ENCODE peak calls at places on chromosomes 1 and 21, in seven cellular contexts. Q is T-helper 9 cell; V is GF-D8; Y is prostate gland; U is naive thymus-derived CD8-positive, alpha-beta T cell; S is NCI-H1092 treated with DMSO at 0.1 percent for 48 hours; D is stimulated activated CD8-positive, alpha-beta memory T cell treated with anti-CD3 and anti-CD28 coated beads, Interleukin-7, amount 100 ng/mL, for 1 hour. P is an unnamed sample.
A peak's percentile ranks its signal among the peaks of the same experiment; 100 is the strongest.

GRCh38 chr1:3541930-3542329 is 69.4 kb downstream of the MEGF6 start:
- DNase-seq in S (no peak), Y (no peak), U (no peak), D (no peak), V (no peak), Q (no peak), P (no peak)

GRCh38 chr1:41322835-41323234 is 38.4 kb upstream of the FOXO6 start:
- DNase-seq in V (peak; percentile 4), U (no peak), S (peak; percentile 66), Q (no peak), Y (peak; percentile 37), D (no peak), P (no peak)

GRCh38 chr1:55244476-55245109 is 29.4 kb upstream of the USP24 start:
- DNase-seq in Y (no peak), D (no peak), V (peak; percentile 35), S (no peak), U (no peak), Q (no peak), P (peak; percentile 12)

GRCh38 chr1:43539726-43540434 is 9.2 kb downstream of the PTPRF start:
- DNase-seq in V (no peak), Q (no peak), D (no peak), Y (no peak), S (no peak), U (no peak), P (no peak)

GRCh38 chr1:243982451-243983018 is 68.5 kb upstream of the ZBTB18 start:
- DNase-seq in D (no peak), S (peak; percentile 35), V (no peak), Y (no peak), U (no peak), Q (no peak), P (no peak)

GRCh38 chr1:118122234-118123004 is 62.6 kb downstream of the SPAG17 start:
- DNase-seq in Q (no peak), S (no peak), Y (no peak), V (no peak), U (no peak), D (no peak), P (no peak)

GRCh38 chr1:69686367-69686984 is 118.8 kb downstream of the LRRC7 start:
- DNase-seq in D (no peak), Q (no peak), V (no peak), S (no peak), U (no peak), Y (no peak), P (no peak)

GRCh38 chr1:1173793-1174415 is at the start of gene TTLL10:
- DNase-seq in U (peak; percentile 73), Y (no peak), S (no peak), D (no peak), Q (peak; percentile 40), V (no peak), P (peak; percentile 82)

GRCh38 chr1:236484310-236484971 is 39.3 kb upstream of the LGALS8 start:
- DNase-seq in Q (no peak), S (no peak), U (no peak), V (no peak), D (no peak), Y (no peak), P (no peak)

GRCh38 chr21:16117331-16117730 is 387.5 kb downstream of the USP25 start:
- DNase-seq in S (no peak), Y (no peak), Q (no peak), U (no peak), V (no peak), D (no peak), P (no peak)

GRCh38 chr1:24501371-24502167 is 1.1 kb upstream of the RCAN3 start:
- DNase-seq in U (no peak), Q (no peak), Y (peak; percentile 38), S (no peak), V (peak; percentile 22), D (no peak), P (peak; percentile 64)

GRCh38 chr1:194644528-194644927 is 1458.1 kb upstream of the B3GALT2 start:
- DNase-seq in V (no peak), Q (no peak), S (no peak), U (no peak), D (no peak), Y (no peak), P (no peak)

GRCh38 chr1:177315270-177315669 is 144.5 kb downstream of the BRINP2 start:
- DNase-seq in V (no peak), Y (no peak), U (no peak), D (no peak), S (no peak), Q (no peak), P (no peak)

GRCh38 chr1:246213036-246213435 is 294.0 kb downstream of the SMYD3 start:
- DNase-seq in V (no peak), S (no peak), D (no peak), U (no peak), Y (no peak), Q (no peak), P (no peak)

GRCh38 chr1:204619721-204620120 is 65.8 kb downstream of the LRRN2 start:
- DNase-seq in U (no peak), Q (no peak), D (no peak), Y (no peak), V (no peak), S (peak; percentile 34), P (no peak)

GRCh38 chr1:182588460-182589396 is at the start of gene RNASEL:
- DNase-seq in U (peak; percentile 53), S (no peak), Y (peak; percentile 76), V (peak; percentile 7), Q (peak; percentile 43), D (peak; percentile 19), P (peak; percentile 51)

GRCh38 chr1:225995919-225996864 is 3.0 kb downstream of the SDE2 start:
- DNase-seq in Y (no peak), D (no peak), U (no peak), Q (no peak), S (no peak), V (no peak), P (no peak)

GRCh38 chr1:149845416-149845815 is 54.0 kb upstream of the BOLA1 start:
- DNase-seq in Y (no peak), D (no peak), S (no peak), U (no peak), V (no peak), Q (no peak), P (peak; percentile 34)

GRCh38 chr1:176073524-176074157 is 133.4 kb downstream of the COP1 start:
- DNase-seq in V (no peak), Y (peak; percentile 35), Q (peak; percentile 3), U (no peak), S (peak; percentile 60), D (no peak), P (no peak)

GRCh38 chr1:226181996-226182714 is 4.4 kb downstream of the ACBD3 start:
- DNase-seq in Y (no peak), D (no peak), S (peak; percentile 8), V (peak; percentile 59), U (no peak), Q (no peak), P (peak; percentile 48)

GRCh38 chr1:203368624-203369451 is 17.9 kb upstream of the FMOD start:
- DNase-seq in U (no peak), D (no peak), Q (no peak), S (peak; percentile 68), V (peak; percentile 1), Y (no peak), P (no peak)

GRCh38 chr1:144101397-144102050 is 129.7 kb upstream of the FAM72C start:
- DNase-seq in D (no peak), S (no peak), U (peak; percentile 18), Y (peak; percentile 6), Q (peak; percentile 4), V (no peak), P (no peak)

P was measured in B cell.